ENCODE peak calls at places on chromosomes 4 and X, in five cellular contexts. B, R, Y, X and Q are unnamed samples.

GRCh38 chrX:1093112-1093511 is 119.3 kb downstream of the CRLF2 start:
- DNase-seq in Y (no peak), B (no peak), X (peak), R (no peak), Q (no peak)

GRCh38 chr4:83631066-83631465 is 95.2 kb downstream of the GPAT3 start:
- DNase-seq in B (peak), Y (no peak), R (no peak), X (peak), Q (no peak)

GRCh38 chr4:41620594-41621256 is 82.8 kb downstream of the LIMCH1 start:
- DNase-seq in R (no peak), Y (no peak), X (no peak), B (no peak), Q (no peak)

GRCh38 chrX:15214614-15215013 is 55.3 kb downstream of the ASB9 start:
- DNase-seq in Y (no peak), B (no peak), X (no peak), R (no peak), Q (no peak)

GRCh38 chr4:42568610-42569207 is 88.2 kb downstream of the ATP8A1 start:
- DNase-seq in B (peak), Y (no peak), X (peak), R (peak), Q (peak)

GRCh38 chrX:119784747-119785446 is 6.5 kb downstream of the RPL39 start:
- DNase-seq in Y (no peak), R (no peak), X (peak), B (no peak), Q (no peak)

GRCh38 chrX:119654112-119654531 is 38.8 kb downstream of the SEPTIN6 start:
- DNase-seq in B (no peak), Y (no peak), R (no peak), X (peak), Q (peak)

GRCh38 chrX:80550722-80551121 is 130.5 kb downstream of the TENT5D start:
- DNase-seq in B (no peak), R (no peak), Y (no peak), X (no peak), Q (no peak)

GRCh38 chrX:150032742-150033141 is 94.5 kb upstream of the EOLA2 start:
- DNase-seq in R (peak), X (peak), Y (no peak), B (peak), Q (no peak)

GRCh38 chr4:2930135-2930805 is 32.9 kb downstream of the NOP14 start:
- DNase-seq in X (no peak), B (no peak), Y (no peak), R (no peak), Q (no peak)

GRCh38 chrX:71679575-71680207 is 12.3 kb downstream of the LOC101059915 start:
- DNase-seq in Y (no peak), R (no peak), X (no peak), B (no peak), Q (no peak)

GRCh38 chr4:88878624-88879023 is 178.4 kb downstream of the FAM13A start:
- DNase-seq in B (no peak), R (no peak), Y (no peak), X (no peak), Q (no peak)

GRCh38 chr4:96120206-96120605 is 280.3 kb downstream of the PDHA2 start:
- DNase-seq in B (no peak), R (no peak), Y (no peak), X (no peak), Q (no peak)

GRCh38 chrX:154040307-154040756 is 20.6 kb upstream of the IRAK1 start:
- DNase-seq in Y (no peak), R (peak), B (peak), X (peak), Q (peak)

GRCh38 chrX:55710701-55711100 is 6.8 kb upstream of the RRAGB start:
- DNase-seq in Y (no peak), B (no peak), R (peak), X (peak), Q (peak)

GRCh38 chr4:186192068-186192751 is 843 bp downstream of the CYP4V2 start:
- DNase-seq in R (no peak), X (peak), Y (no peak), B (no peak), Q (no peak)

GRCh38 chr4:167232805-167233522 is 1.3 kb downstream of the SPOCK3 start:
- DNase-seq in B (no peak), X (peak), Y (no peak), R (no peak), Q (no peak)

GRCh38 chr4:107600456-107600855 is 119.6 kb downstream of the PAPSS1 start:
- DNase-seq in R (peak), Y (no peak), X (peak), B (peak), Q (peak)

GRCh38 chrX:112735147-112735546 is 55.4 kb upstream of the LHFPL1 start:
- DNase-seq in X (no peak), B (no peak), Y (no peak), R (no peak), Q (no peak)

GRCh38 chr4:113825272-113825671 is 63.7 kb upstream of the CAMK2D start:
- DNase-seq in B (no peak), X (no peak), R (no peak), Y (no peak), Q (no peak)

GRCh38 chr4:108779958-108780357 is 17.1 kb upstream of the ETNPPL start:
- DNase-seq in Y (no peak), X (peak), B (no peak), R (no peak), Q (no peak)

GRCh38 chr4:108774809-108775530 is 12.1 kb upstream of the ETNPPL start:
- DNase-seq in Y (no peak), X (no peak), R (no peak), B (no peak), Q (no peak)

GRCh38 chr4:108772402-108772801 is 9.5 kb upstream of the ETNPPL start:
- DNase-seq in X (no peak), Y (no peak), R (no peak), B (no peak), Q (no peak)

GRCh38 chr4:108775921-108776320 is 13.1 kb upstream of the ETNPPL start:
- DNase-seq in Y (no peak), X (no peak), B (no peak), R (no peak), Q (no peak)
- TF ChIP-seq CTCF in Y (no peak), X (no peak), B (no peak), R (no peak), Q (no peak)

GRCh38 chrX:25017667-25018247 is 2.0 kb upstream of the ARX start:
- DNase-seq in R (no peak), Y (no peak), B (no peak), X (no peak), Q (no peak)

GRCh38 chrX:25019707-25020390 is 4.1 kb upstream of the ARX start:
- DNase-seq in R (no peak), X (no peak), Y (no peak), B (no peak), Q (no peak)

GRCh38 chrX:25020391-25021131 is 4.8 kb upstream of the ARX start:
- DNase-seq in Y (no peak), B (no peak), X (no peak), R (no peak), Q (no peak)

GRCh38 chrX:25016938-25017598 is 1.3 kb upstream of the ARX start:
- DNase-seq in B (no peak), R (no peak), Y (no peak), X (no peak), Q (no peak)

GRCh38 chrX:25018682-25019081 is 2.9 kb upstream of the ARX start:
- DNase-seq in B (no peak), Y (no peak), R (no peak), X (no peak), Q (no peak)
- H3K4me3 ChIP-seq in B (no peak), Y (no peak), R (no peak), X (no peak), Q (no peak)

GRCh38 chr4:122309988-122310626 is 68.7 kb upstream of the ADAD1 start:
- DNase-seq in R (no peak), Y (no peak), X (peak), B (no peak), Q (no peak)
- TF ChIP-seq CTCF in R (peak), Y (peak), X (peak), B (peak), Q (peak)

GRCh38 chr4:24544208-24544607 is 40.1 kb downstream of the DHX15 start:
- DNase-seq in X (no peak), B (no peak), Y (no peak), R (no peak), Q (no peak)
- H3K4me3 ChIP-seq in X (no peak), B (no peak), Y (no peak), R (no peak), Q (no peak)

GRCh38 chrX:95764972-95765451 is 919.6 kb upstream of the DIAPH2 start:
- DNase-seq in Y (no peak), X (peak), R (no peak), B (no peak), Q (peak)
- TF ChIP-seq CTCF in Y (peak), X (no peak), R (peak), B (no peak), Q (peak)

GRCh38 chr4:165331316-165331715 is 3.8 kb downstream of the MSMO1 start:
- DNase-seq in X (peak), R (no peak), B (no peak), Y (no peak), Q (no peak)

GRCh38 chr4:165330666-165331065 is 3.2 kb downstream of the MSMO1 start:
- DNase-seq in B (no peak), Y (no peak), R (no peak), X (no peak), Q (no peak)

GRCh38 chr4:165330071-165330470 is 2.6 kb downstream of the MSMO1 start:
- DNase-seq in X (no peak), R (no peak), B (no peak), Y (no peak), Q (no peak)

GRCh38 chr4:165331823-165332222 is 4.4 kb downstream of the MSMO1 start:
- DNase-seq in Y (no peak), B (no peak), X (no peak), R (no peak), Q (no peak)

GRCh38 chr4:165332502-165332901 is 5.0 kb downstream of the MSMO1 start:
- DNase-seq in Y (no peak), X (no peak), R (no peak), B (no peak), Q (no peak)
- H3K4me3 ChIP-seq in Y (peak), X (peak), R (no peak), B (no peak), Q (peak)

GRCh38 chrX:9668537-9668936 is 97.1 kb downstream of the GPR143 start:
- DNase-seq in R (no peak), Y (no peak), B (no peak), X (no peak), Q (peak)

GRCh38 chrX:9659571-9660195 is 106.0 kb downstream of the GPR143 start:
- DNase-seq in R (no peak), Y (no peak), X (no peak), B (no peak), Q (no peak)

GRCh38 chrX:9662148-9662547 is 103.5 kb downstream of the GPR143 start:
- DNase-seq in B (no peak), Y (no peak), R (peak), X (peak), Q (no peak)

GRCh38 chrX:9665113-9665512 is 100.5 kb downstream of the GPR143 start:
- DNase-seq in B (no peak), Y (no peak), R (no peak), X (no peak), Q (no peak)

DNA sequence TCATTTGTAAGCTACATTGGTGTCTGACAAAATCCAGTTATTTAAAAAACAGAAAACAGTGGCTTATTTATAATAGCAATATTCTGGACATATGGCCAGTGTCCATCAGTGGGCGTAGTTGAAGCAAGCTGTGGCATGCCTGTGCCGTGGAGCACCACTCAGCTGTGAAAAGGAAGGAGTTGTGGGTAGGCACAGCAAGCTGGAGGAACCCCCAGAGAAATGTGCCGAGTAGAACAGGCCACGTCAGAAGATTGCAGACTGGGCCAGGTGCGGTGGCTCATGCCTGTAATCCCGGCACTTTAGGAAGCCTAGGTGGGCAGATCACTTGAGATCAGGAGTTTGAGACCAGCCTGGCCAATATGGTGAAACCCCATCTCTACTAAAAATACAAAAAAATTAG is 102.4 kb downstream of the GPR143 start:
- DNase-seq in X (no peak), Y (no peak), R (no peak), B (no peak), Q (no peak)
- TF ChIP-seq CTCF in X (no peak), Y (no peak), R (no peak), B (no peak), Q (no peak)

GRCh38 chrX:45907776-45908175 is 637.4 kb downstream of the ZNF674 start:
- DNase-seq in R (no peak), B (no peak), Y (no peak), X (no peak), Q (no peak)
- H3K4me3 ChIP-seq in R (no peak), B (no peak), Y (no peak), X (no peak), Q (no peak)

DNA sequence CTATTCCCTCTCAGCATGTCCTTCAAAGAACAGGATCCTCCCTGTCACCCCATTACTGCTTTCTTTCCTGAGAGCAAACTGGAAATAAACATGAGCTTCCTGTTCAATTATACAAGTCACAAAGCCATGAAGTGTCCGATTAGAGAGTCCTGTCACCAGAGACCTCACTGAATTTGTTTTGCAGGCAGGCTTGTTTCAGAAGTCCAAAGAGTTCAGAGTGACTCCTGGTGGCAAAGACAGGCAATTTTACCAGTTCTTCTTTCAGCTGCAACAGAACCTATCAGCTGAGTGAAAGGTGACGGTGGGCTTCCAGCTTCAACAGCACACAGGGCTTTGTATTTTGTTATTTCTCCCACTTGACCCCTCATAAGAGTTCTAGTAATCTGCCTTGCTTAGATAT is 6.4 kb downstream of the ELK1 start:
- DNase-seq in X (peak), Y (no peak), B (no peak), R (no peak), Q (no peak)
- TF ChIP-seq CTCF in X (no peak), Y (peak), B (peak), R (peak), Q (peak)